ENCODE peak calls at places on chromosomes 12 and 14, in four cellular contexts. J is upper lobe of left lung, B is A549, V is tibial nerve. U is an unnamed sample. For H3K4me1, the result is how much of the 10 kb centered on the place peaks cover.

GRCh38 chr12:132329036-132329738 is at the start of gene GALNT9:
- DNase-seq in J (peak), B (no peak), V (no peak), U (no peak)

GRCh38 chr14:89013098-89013504 is 188.7 kb downstream of the TTC8 start:
- DNase-seq in J (no peak), B (peak), V (no peak), U (peak)

GRCh38 chr12:90631581-90631980 is 323.4 kb downstream of the CCER1 start:
- DNase-seq in J (no peak), B (no peak), V (no peak), U (no peak)

GRCh38 chr12:12357697-12358476 is 1.0 kb downstream of the BORCS5 start:
- DNase-seq in J (no peak), B (no peak), V (no peak), U (no peak)

GRCh38 chr12:98499668-98500456 is 15.5 kb upstream of the TMPO start:
- DNase-seq in J (no peak), B (no peak), V (no peak), U (no peak)

GRCh38 chr14:90491221-90491867 is 94.5 kb downstream of the CALM1 start:
- DNase-seq in J (peak), B (no peak), V (no peak), U (no peak)

GRCh38 chr14:50954811-50955372 is 10.6 kb upstream of the PYGL start:
- DNase-seq in J (no peak), B (peak), V (no peak), U (no peak)

GRCh38 chr12:62772556-62772955 is 162.4 kb downstream of the PPM1H start:
- DNase-seq in J (no peak), B (no peak), V (no peak), U (no peak)

GRCh38 chr12:6435941-6436715 is 8.6 kb upstream of the CD27 start:
- DNase-seq in J (no peak), B (no peak), V (no peak), U (no peak)

GRCh38 chr12:65461017-65461416 is 182.5 kb downstream of the MSRB3 start:
- DNase-seq in J (no peak), B (no peak), V (no peak), U (no peak)

GRCh38 chr12:43029971-43030370 is 440.4 kb upstream of the PRICKLE1 start:
- DNase-seq in J (no peak), B (no peak), V (no peak), U (no peak)

GRCh38 chr14:50762001-50762930 is 68.7 kb downstream of the NIN start:
- DNase-seq in J (no peak), B (no peak), V (no peak), U (no peak)

DNA sequence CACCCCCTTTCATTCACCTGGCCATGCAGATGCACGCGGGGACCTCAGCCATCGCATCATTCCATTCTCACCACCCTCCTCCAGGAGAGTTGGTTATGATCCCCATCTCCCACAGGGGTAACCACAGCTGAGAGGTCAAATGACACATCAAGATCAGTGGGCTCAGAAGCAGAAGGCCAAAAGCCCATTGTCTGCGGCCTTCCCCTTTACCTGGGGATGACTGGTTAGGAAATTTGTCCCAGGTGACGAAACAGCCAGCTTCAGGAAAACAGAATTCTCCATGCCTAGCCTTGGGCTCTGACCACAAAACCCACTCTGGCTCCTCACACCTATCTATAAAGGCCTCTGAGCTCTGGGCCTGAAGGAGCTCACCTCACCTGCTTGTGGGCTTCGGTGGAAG is 36.1 kb downstream of the ZFP36L1 start:
- DNase-seq in J (no peak), B (no peak), V (no peak), U (no peak)
- H3K4me1 ChIP-seq in J (under half), B (under half), V (under half), U (under half)

GRCh38 chr12:66548338-66549049 is 130.4 kb downstream of the GRIP1 start:
- DNase-seq in J (no peak), B (no peak), V (no peak), U (no peak)
- TF ChIP-seq EP300 in J (no peak), B (no peak), V (no peak), U (no peak)

GRCh38 chr14:68363401-68363800 is 429.5 kb downstream of the ZFP36L1 start:
- DNase-seq in J (peak), B (peak), V (no peak), U (no peak)
- TF ChIP-seq CTCF in J (no peak), B (no peak), V (no peak), U (no peak)

DNA sequence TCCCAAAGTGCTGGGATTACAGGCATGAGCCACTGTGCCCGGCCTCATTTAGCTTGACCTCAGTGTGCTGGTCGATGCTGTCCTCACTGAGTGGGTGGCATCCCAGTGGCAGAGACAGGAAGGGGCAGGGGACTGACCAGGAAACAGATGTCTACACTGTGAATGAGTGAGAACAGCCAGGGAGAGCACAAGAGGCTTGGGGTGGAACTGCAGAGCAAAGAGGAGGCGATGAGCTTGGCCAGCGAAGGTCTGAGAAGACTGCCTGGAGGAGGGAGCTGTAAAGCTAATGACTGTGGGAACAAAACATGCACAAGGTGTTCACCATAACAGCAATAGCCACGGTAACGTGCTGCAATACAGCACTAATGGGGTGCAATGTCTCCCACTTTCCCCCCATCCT is 57.2 kb upstream of the BEGAIN start:
- DNase-seq in J (no peak), B (no peak), V (no peak), U (no peak)
- H3K4me1 ChIP-seq in J (under half), B (under half), V (under half), U (under half)

DNA sequence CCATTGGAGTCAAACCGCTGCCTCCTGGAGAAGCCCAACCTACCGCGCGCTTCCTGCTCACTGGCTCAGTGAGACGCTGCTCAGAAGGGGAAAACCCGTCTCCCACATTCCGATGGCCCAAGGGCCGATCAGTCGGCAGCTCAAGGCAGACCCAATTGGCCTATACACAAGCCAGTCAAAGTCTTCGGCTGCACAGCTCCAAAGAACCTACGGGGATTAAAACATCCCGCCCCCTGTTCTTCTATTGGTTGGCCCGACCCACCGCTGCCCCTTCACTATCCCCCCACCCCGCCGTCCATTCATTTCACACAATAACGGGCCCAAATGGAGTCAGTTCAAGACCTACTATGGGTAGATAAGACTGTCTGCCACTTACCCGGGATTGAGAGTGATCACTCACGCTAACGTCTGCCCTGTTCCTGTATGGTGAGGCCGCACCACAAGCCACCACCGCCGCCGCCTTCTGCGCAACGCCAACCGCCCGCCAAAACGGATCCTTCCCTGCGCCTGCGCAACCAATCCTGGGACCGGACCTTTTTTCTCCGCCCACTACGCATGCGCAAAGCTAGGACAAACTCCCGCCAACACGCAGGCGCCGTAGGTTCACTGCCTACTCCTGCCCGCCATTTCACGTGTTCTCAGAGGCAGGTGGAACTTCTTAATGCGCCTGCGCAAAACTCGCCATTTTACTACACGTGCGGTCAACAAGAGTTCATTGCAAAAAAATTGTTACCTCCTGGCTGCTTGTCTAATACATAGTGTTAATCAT is at the start of gene CBX5:
- DNase-seq in J (peak), B (peak), V (peak), U (peak)
- TF ChIP-seq EP300 in J (no peak), B (no peak), V (peak), U (no peak)

GRCh38 chr12:105704788-105705187 is 374.3 kb downstream of the C12orf75 start:
- DNase-seq in J (no peak), B (no peak), V (no peak), U (no peak)

GRCh38 chr12:105705235-105705634 is 374.7 kb downstream of the C12orf75 start:
- DNase-seq in J (no peak), B (no peak), V (no peak), U (no peak)

GRCh38 chr12:105706973-105707334 is 376.5 kb downstream of the C12orf75 start:
- DNase-seq in J (no peak), B (no peak), V (no peak), U (no peak)

GRCh38 chr12:105706321-105706972 is 376.0 kb downstream of the C12orf75 start:
- DNase-seq in J (no peak), B (no peak), V (no peak), U (no peak)

DNA sequence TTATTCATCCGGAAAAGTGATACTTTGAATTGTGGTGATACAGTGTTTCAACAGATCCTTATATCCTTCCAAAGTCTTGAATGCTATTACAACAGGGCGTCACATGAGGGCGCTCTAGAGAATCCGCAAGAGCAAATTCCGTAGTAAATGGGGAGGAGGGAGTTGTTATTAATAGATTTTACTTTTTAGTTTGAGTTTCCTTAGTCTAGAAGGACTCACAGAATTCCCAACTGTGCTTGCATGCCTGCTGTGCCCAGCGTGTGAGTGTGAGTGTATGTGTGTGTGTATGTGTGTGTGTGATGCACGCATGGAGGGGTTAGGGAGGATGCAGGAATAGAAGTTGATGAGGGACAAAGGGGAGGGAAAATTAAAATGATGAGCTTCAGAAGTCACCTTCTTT is 375.3 kb downstream of the C12orf75 start:
- DNase-seq in J (no peak), B (peak), V (peak), U (peak)
- TF ChIP-seq CTCF in J (peak), B (peak), V (peak), U (peak)

GRCh38 chr12:15632708-15633107 is 156.5 kb downstream of the EPS8 start:
- DNase-seq in J (no peak), B (no peak), V (no peak), U (no peak)
- H3K4me1 ChIP-seq in J (under half), B (half or more), V (under half), U (under half)

U was measured in stomach.